ENCODE peak calls at places on chromosomes 2 and 18, in five cellular contexts. O is tibial artery, Y is small intestine, U is fibroblast of lung, I is cardiac muscle cell. R is an unnamed sample. For H3K9me3, the result is how much of the 10 kb centered on the place peaks cover.

GRCh38 chr2:190158798-190159434 is 96.4 kb upstream of the MSTN start:
- DNase-seq in U (no peak), I (no peak), O (no peak), Y (no peak), R (no peak)

GRCh38 chr2:23760746-23761145 is 166.2 kb downstream of the ATAD2B start:
- DNase-seq in Y (no peak), I (peak), O (no peak), U (peak), R (peak)

GRCh38 chr18:48607049-48607984 is 68.5 kb downstream of the CTIF start:
- DNase-seq in U (peak), I (peak), Y (no peak), O (peak), R (no peak)

GRCh38 chr18:49359732-49360444 is 100.6 kb downstream of the DYM start:
- DNase-seq in Y (no peak), I (no peak), U (peak), O (no peak), R (no peak)

GRCh38 chr2:230942371-230942770 is 17.3 kb upstream of the GPR55 start:
- DNase-seq in O (no peak), Y (no peak), U (no peak), I (no peak), R (no peak)

GRCh38 chr2:223545830-223546229 is 56.3 kb downstream of the SCG2 start:
- DNase-seq in U (peak), O (no peak), Y (no peak), I (no peak), R (no peak)

GRCh38 chr18:13640266-13640860 is 86.0 kb downstream of the FAM210A start:
- DNase-seq in I (no peak), Y (no peak), U (no peak), O (no peak), R (no peak)

GRCh38 chr2:240358821-240359342 is 76.6 kb upstream of the GPC1 start:
- DNase-seq in U (no peak), Y (no peak), I (no peak), O (no peak), R (no peak)

GRCh38 chr2:43345391-43345813 is 119.0 kb upstream of the ZFP36L2 start:
- DNase-seq in Y (no peak), O (peak), I (peak), U (peak), R (no peak)

GRCh38 chr18:75407468-75408437 is 19.8 kb downstream of the SMIM21 start:
- DNase-seq in U (peak), O (no peak), Y (no peak), I (no peak), R (no peak)

GRCh38 chr2:156883828-156884615 is 373.5 kb upstream of the GALNT5 start:
- DNase-seq in O (no peak), Y (no peak), U (peak), I (no peak), R (no peak)

GRCh38 chr2:221025397-221025796 is 546.7 kb downstream of the EPHA4 start:
- DNase-seq in U (no peak), O (no peak), Y (no peak), I (no peak), R (no peak)

GRCh38 chr18:46325836-46326235 is 221.7 kb downstream of the HAUS1 start:
- DNase-seq in I (no peak), O (no peak), U (no peak), Y (no peak), R (no peak)

GRCh38 chr2:127128508-127128907 is 21.6 kb upstream of the BIN1 start:
- DNase-seq in I (peak), O (no peak), Y (peak), U (no peak), R (peak)

GRCh38 chr2:190838492-190838910 is 42.1 kb upstream of the GLS start:
- DNase-seq in Y (no peak), I (no peak), O (no peak), U (peak), R (no peak)

GRCh38 chr2:101773137-101773536 is 75.6 kb downstream of the MAP4K4 start:
- DNase-seq in U (no peak), Y (no peak), O (no peak), I (no peak), R (no peak)

GRCh38 chr2:170006592-170007327 is 171.2 kb upstream of the MYO3B start:
- DNase-seq in I (no peak), U (no peak), Y (no peak), O (no peak), R (no peak)

GRCh38 chr18:31248783-31249521 is 69.0 kb upstream of the DSG1 start:
- DNase-seq in U (peak), Y (no peak), I (no peak), O (no peak), R (no peak)

GRCh38 chr2:202790676-202791075 is 80.9 kb downstream of the ICA1L start:
- DNase-seq in Y (no peak), O (no peak), U (peak), I (no peak), R (no peak)

GRCh38 chr2:6741229-6741628 is 124.5 kb downstream of the CMPK2 start:
- DNase-seq in I (no peak), O (no peak), U (no peak), Y (no peak), R (peak)

GRCh38 chr2:130728007-130728454 is 839 bp upstream of the GPR148 start:
- DNase-seq in Y (no peak), U (peak), I (peak), O (no peak), R (no peak)

GRCh38 chr2:241815477-241816430 is 6.8 kb downstream of the NEU4 start:
- DNase-seq in Y (no peak), U (no peak), I (no peak), O (peak), R (no peak)

GRCh38 chr2:78992451-78992806 is 33.1 kb upstream of the REG3G start:
- DNase-seq in Y (no peak), O (no peak), U (no peak), I (peak), R (peak)

GRCh38 chr2:239019193-239019581 is 171.3 kb downstream of the TWIST2 start:
- DNase-seq in Y (no peak), U (no peak), I (no peak), O (no peak), R (no peak)

GRCh38 chr2:200509227-200509607 is 651 bp downstream of the KCTD18 start:
- DNase-seq in I (peak), Y (peak), U (no peak), O (no peak), R (no peak)

GRCh38 chr18:58416704-58417683 is 211.9 kb downstream of the ALPK2 start:
- DNase-seq in O (no peak), U (peak), Y (no peak), I (no peak), R (no peak)

GRCh38 chr2:226002438-226002837 is 602.9 kb downstream of the NYAP2 start:
- DNase-seq in U (peak), Y (no peak), O (peak), I (no peak), R (peak)

GRCh38 chr2:20473128-20473527 is 26.3 kb downstream of the RHOB start:
- DNase-seq in O (peak), I (no peak), Y (no peak), U (no peak), R (no peak)

GRCh38 chr2:97761192-97761591 is 47.8 kb downstream of the ZAP70 start:
- DNase-seq in I (no peak), O (no peak), Y (no peak), U (no peak), R (no peak)

GRCh38 chr2:7452110-7452851 is 535.1 kb downstream of the RNF144A start:
- DNase-seq in I (no peak), Y (peak), O (no peak), U (no peak), R (no peak)

GRCh38 chr2:199085201-199085750 is 372.5 kb downstream of the SATB2 start:
- DNase-seq in Y (no peak), O (no peak), I (no peak), U (peak), R (no peak)

GRCh38 chr2:158411748-158412147 is 44.8 kb downstream of the CCDC148 start:
- DNase-seq in U (no peak), O (no peak), Y (no peak), I (no peak), R (no peak)

GRCh38 chr2:168561991-168562390 is 105.9 kb downstream of the CERS6 start:
- DNase-seq in O (no peak), Y (no peak), I (no peak), U (no peak), R (no peak)

GRCh38 chr18:75475228-75475627 is 47.7 kb upstream of the SMIM21 start:
- DNase-seq in U (peak), I (no peak), Y (no peak), O (no peak), R (peak)

GRCh38 chr2:30422437-30422805 is 24.6 kb upstream of the LCLAT1 start:
- DNase-seq in Y (peak), U (peak), O (peak), I (no peak), R (peak)

GRCh38 chr2:28755411-28755810 is 3.8 kb downstream of the PPP1CB start:
- DNase-seq in Y (no peak), O (no peak), U (peak), I (no peak), R (no peak)
- H3K4me3 ChIP-seq in Y (no peak), O (peak), U (no peak), I (no peak), R (no peak)

DNA sequence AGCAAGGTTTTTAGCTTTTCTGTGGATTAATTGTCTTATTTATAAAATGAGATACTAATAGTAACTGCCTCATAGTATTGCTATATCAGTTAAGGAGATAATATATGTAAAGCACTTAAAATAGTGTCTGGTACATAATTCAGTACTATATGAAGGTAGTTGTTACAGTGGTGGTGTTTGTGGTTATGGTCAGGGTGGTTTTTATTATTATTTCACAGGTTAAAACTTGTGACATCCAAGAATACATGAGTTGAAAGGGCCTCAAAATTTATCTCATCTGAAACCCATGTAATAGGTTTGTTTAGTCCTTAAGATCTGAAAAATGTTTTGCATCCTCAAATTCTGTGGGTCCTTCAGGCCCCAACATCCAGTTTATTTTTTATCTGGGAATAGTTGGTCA is 369.5 kb upstream of the LRATD1 start:
- DNase-seq in U (no peak), I (no peak), Y (no peak), O (no peak), R (no peak)
- H3K9me3 ChIP-seq in U (under half), I (under half), Y (under half), O (under half), R (under half)

DNA sequence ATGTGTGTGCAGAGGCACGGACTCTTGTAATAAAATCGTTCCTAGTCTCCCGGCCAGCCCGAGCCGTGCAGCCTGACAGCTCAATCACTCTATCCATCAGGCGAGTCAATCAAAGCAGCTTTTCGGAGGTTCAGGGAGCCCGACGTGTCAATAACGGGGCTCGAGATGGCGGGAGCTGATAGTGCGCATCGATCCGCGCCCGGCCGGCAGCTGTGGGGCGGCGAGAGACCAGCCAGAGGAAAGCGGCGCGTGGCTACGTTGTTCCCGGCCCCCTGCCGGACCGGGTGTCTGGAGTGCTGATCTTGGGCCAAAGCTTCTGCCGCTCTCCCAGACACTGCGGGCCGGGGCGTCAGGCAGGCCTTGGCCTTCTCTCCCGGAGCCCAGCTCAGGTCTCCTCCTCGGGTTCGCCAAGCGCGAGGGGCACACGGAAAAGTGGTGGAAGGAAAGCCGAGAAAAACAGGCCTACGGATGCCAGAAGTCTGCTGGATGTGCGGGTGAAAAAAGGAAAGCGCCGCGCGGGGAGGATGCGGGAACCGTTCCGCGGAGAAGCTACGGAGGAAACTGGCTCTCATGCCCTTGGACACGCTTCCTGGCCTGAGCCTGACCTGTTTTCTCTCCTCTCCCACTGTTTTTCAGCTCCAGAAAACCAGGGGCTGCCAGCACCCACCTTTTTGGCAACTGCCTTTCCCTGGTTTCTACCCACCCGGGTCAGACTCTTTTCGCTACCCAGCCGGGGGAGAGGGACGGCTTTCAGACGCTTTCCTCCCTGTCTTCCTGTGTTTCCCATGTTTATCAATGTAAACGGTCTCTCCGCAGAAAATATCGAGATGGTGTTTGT is 2.2 kb downstream of the EN1 start:
- DNase-seq in I (no peak), U (no peak), O (no peak), Y (no peak), R (no peak)
- H3K27ac ChIP-seq in I (no peak), U (no peak), O (no peak), Y (no peak), R (no peak)

DNA sequence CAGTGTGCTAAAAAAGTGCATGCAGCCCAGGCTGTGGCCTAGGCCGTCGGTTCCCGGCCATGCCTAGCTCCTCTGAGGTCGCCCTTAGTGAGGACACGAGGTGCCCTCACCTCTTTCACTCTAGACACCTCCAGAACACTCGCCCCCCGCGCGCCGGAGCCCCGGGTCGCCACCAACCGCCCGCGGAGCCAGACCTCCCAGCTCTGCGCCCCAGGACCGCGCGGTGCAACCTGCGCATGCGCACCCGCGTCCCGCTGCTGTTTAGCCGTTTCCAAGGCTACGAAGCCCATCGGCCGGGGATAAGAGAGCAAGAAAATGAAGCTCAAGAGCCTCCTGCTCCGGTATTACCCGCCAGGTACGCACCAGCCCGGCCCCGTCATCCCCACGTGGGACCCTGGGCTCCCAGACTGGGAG is at the start of gene DAW1:
- DNase-seq in U (peak), O (no peak), Y (peak), I (peak), R (peak)
- H3K4me3 ChIP-seq in U (peak), O (peak), Y (peak), I (peak), R (peak)

DNA sequence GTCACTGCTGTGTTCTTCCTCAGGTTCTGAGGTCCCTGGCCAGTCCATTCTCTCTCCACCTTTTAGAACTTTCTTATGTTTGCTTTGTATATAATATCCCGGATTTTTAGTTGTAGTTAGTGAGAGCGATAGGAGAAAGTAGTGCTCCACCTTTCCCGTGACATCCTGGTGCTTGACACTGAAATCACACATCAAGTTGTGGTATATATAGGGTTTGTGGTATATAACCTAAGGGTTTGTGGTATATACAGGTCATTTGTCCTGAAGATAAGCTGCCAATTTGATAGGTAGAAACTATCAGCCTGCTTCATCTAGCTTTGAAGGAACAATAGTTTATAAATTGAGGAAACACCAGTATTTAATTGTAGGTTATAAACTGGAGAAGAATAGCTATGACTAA is 13.1 kb downstream of the ZNF892 start:
- DNase-seq in Y (no peak), I (no peak), U (no peak), O (no peak), R (no peak)
- H3K9me3 ChIP-seq in Y (under half), I (under half), U (under half), O (half or more), R (half or more)

GRCh38 chr2:164420787-164421186 is 200.5 kb downstream of the GRB14 start:
- DNase-seq in O (no peak), I (no peak), U (no peak), Y (no peak), R (no peak)
- H3K27ac ChIP-seq in O (no peak), I (no peak), U (no peak), Y (no peak), R (no peak)

DNA sequence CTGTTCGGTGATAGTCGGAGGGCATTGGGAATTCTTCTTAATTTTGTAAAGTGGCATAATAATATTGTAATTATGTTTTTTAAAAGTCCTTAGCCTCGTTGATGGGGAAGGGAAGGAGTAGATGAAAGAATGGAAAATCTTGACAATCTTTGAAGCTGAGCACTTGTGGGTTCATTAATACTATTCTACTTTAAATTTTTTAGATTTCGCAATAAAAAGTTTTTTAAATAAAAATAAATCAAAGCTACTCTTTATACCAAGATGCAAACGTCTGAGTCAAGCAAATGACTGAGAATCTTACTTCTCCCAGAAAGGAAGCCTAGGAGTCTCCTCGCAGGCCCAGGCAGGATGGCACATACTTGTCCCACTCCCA is 98.5 kb upstream of the GPR45 start:
- DNase-seq in U (no peak), O (no peak), I (no peak), Y (no peak), R (no peak)
- H3K4me3 ChIP-seq in U (no peak), O (no peak), I (no peak), Y (no peak), R (no peak)

GRCh38 chr2:31696068-31696467 is 115.3 kb upstream of the SRD5A2 start:
- DNase-seq in U (no peak), Y (no peak), O (no peak), I (no peak), R (no peak)
- H3K9me3 ChIP-seq in U (under half), Y (under half), O (half or more), I (under half), R (under half)

GRCh38 chr2:186695081-186695756 is 1.4 kb downstream of the FAM171B start:
- DNase-seq in Y (no peak), U (peak), O (no peak), I (no peak), R (no peak)

GRCh38 chr2:186691231-186691630 is 2.6 kb upstream of the FAM171B start:
- DNase-seq in I (no peak), Y (no peak), O (no peak), U (no peak), R (no peak)

GRCh38 chr2:186690796-186691195 is 3.1 kb upstream of the FAM171B start:
- DNase-seq in U (peak), Y (no peak), I (no peak), O (no peak), R (no peak)

GRCh38 chr2:186691900-186692299 is 2.0 kb upstream of the FAM171B start:
- DNase-seq in O (no peak), I (no peak), Y (no peak), U (no peak), R (no peak)

GRCh38 chr2:186693446-186693842 is 416 bp upstream of the FAM171B start:
- DNase-seq in U (no peak), O (no peak), Y (no peak), I (no peak), R (no peak)
- H3K27ac ChIP-seq in U (no peak), O (peak), Y (no peak), I (no peak), R (no peak)

GRCh38 chr2:72710418-72711152 is 115.2 kb downstream of the EXOC6B start:
- DNase-seq in I (no peak), Y (no peak), U (no peak), O (no peak), R (peak)
- H3K4me3 ChIP-seq in I (no peak), Y (no peak), U (no peak), O (no peak), R (no peak)

R was measured in A673.